ENCODE peak calls at places on chromosomes 4 and X, in five cellular contexts. F is uterus, K is body of pancreas, A is testis, C is suprapubic skin. Y is an unnamed sample. For H3K4me1, the result is how much of the 10 kb centered on the place peaks cover.

GRCh38 chrX:40446927-40447326 is 133.8 kb upstream of the ATP6AP2 start:
- DNase-seq in F (no peak), K (no peak), A (no peak), C (no peak), Y (no peak)

GRCh38 chrX:86051741-86052140 is 4.4 kb upstream of the CHM start:
- DNase-seq in F (no peak), K (no peak), A (no peak), C (no peak), Y (no peak)

GRCh38 chrX:132489256-132490085 is 633 bp upstream of the MBNL3 start:
- DNase-seq in F (peak), K (peak), A (peak), C (peak), Y (peak)

GRCh38 chr4:14669418-14669817 is 332.9 kb upstream of the CPEB2 start:
- DNase-seq in F (no peak), K (no peak), A (no peak), C (no peak), Y (no peak)

GRCh38 chrX:71184803-71185495 is 38.1 kb upstream of the GJB1 start:
- DNase-seq in F (no peak), K (peak), A (no peak), C (no peak), Y (no peak)

GRCh38 chr4:109552240-109552639 is 7.8 kb upstream of the MCUB start:
- DNase-seq in F (no peak), K (no peak), A (no peak), C (no peak), Y (no peak)

GRCh38 chr4:75919914-75920313 is 17.7 kb upstream of the PPEF2 start:
- DNase-seq in F (no peak), K (no peak), A (no peak), C (no peak), Y (peak)

GRCh38 chr4:27791640-27792039 is 931.0 kb downstream of the STIM2 start:
- DNase-seq in F (no peak), K (no peak), A (no peak), C (no peak), Y (no peak)

GRCh38 chr4:122412547-122412946 is 33.7 kb downstream of the ADAD1 start:
- DNase-seq in F (no peak), K (no peak), A (no peak), C (no peak), Y (no peak)

GRCh38 chr4:140150886-140151699 is 2.9 kb downstream of the MAML3 start:
- DNase-seq in F (peak), K (peak), A (peak), C (peak), Y (peak)
- TF ChIP-seq POLR2A in F (peak), K (peak), A (no peak), C (no peak), Y (peak)

GRCh38 chr4:158006973-158007372 is 165.9 kb downstream of the GASK1B start:
- DNase-seq in F (no peak), K (no peak), A (no peak), C (no peak), Y (no peak)
- H3K4me1 ChIP-seq in F (under half), K (under half), A (under half), C (under half), Y (under half)

GRCh38 chrX:53094584-53094908 is 604 bp downstream of the KANTR start:
- DNase-seq in F (no peak), K (no peak), A (no peak), C (no peak), Y (no peak)

GRCh38 chrX:53095796-53096195 is 1.9 kb downstream of the KANTR start:
- DNase-seq in F (no peak), K (no peak), A (no peak), C (no peak), Y (no peak)

GRCh38 chrX:53091354-53091753 is 2.6 kb upstream of the KANTR start:
- DNase-seq in F (no peak), K (no peak), A (no peak), C (no peak), Y (no peak)

GRCh38 chrX:53093177-53093655 is 726 bp upstream of the KANTR start:
- DNase-seq in F (peak), K (peak), A (peak), C (peak), Y (peak)

GRCh38 chrX:53093748-53094583 is at the start of gene KANTR:
- DNase-seq in F (peak), K (peak), A (peak), C (peak), Y (peak)
- TF ChIP-seq POLR2A in F (peak), K (peak), A (peak), C (no peak), Y (peak)

GRCh38 chr4:108148316-108148715 is 20.4 kb downstream of the LEF1 start:
- DNase-seq in F (no peak), K (no peak), A (no peak), C (no peak), Y (no peak)

GRCh38 chr4:108143515-108143914 is 25.2 kb downstream of the LEF1 start:
- DNase-seq in F (no peak), K (no peak), A (no peak), C (no peak), Y (no peak)

GRCh38 chr4:108146819-108147218 is 21.9 kb downstream of the LEF1 start:
- DNase-seq in F (no peak), K (no peak), A (no peak), C (no peak), Y (no peak)

GRCh38 chr4:108144451-108144850 is 24.3 kb downstream of the LEF1 start:
- DNase-seq in F (no peak), K (no peak), A (no peak), C (no peak), Y (no peak)

DNA sequence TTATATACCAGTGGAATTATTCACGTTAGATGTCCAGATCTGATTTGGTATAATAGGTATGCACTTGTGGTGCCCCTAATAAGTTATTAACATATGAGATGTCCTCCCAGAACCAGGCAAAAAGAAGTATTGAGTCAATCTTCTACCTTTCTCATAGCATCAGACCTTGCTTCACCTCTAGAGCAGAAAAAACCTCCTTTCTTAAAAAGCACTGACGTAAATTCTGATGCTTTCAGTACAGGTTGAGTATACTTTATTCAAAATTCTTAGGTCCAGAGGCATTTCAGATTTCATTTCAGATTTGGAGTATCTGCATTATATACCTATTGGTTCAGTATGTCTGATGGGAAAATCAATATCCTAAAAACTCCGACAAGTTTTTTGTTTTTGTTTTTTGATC is 22.4 kb downstream of the LEF1 start:
- DNase-seq in F (no peak), K (no peak), A (no peak), C (no peak), Y (no peak)
- H3K4me1 ChIP-seq in F (under half), K (under half), A (under half), C (under half), Y (under half)

GRCh38 chr4:139015948-139016451 is 419 bp downstream of the NOCT start:
- DNase-seq in F (no peak), K (peak), A (peak), C (no peak), Y (peak)
- TF ChIP-seq POLR2A in F (no peak), K (no peak), A (no peak), C (no peak), Y (peak)

GRCh38 chr4:7781361-7781760 is 158.3 kb downstream of the AFAP1 start:
- DNase-seq in F (no peak), K (no peak), A (no peak), C (peak), Y (peak)
- H3K4me1 ChIP-seq in F (under half), K (under half), A (under half), C (under half), Y (under half)

GRCh38 chrX:124917011-124917410 is 402.7 kb upstream of the TEX13C start:
- DNase-seq in F (no peak), K (no peak), A (no peak), C (no peak), Y (no peak)
- TF ChIP-seq POLR2A in F (no peak), K (no peak), A (no peak), C (no peak), Y (no peak)

Y was measured in adrenal gland.